ENCODE peak calls at places on chromosomes 3 and 15, in eight cellular contexts. M, D, U, H, V, E, X and Q are unnamed samples.
A peak's percentile ranks its signal among the peaks of the same experiment; 100 is the strongest.

GRCh38 chr3:36451816-36452215 is 71.5 kb downstream of the STAC start:
- DNase-seq in M (no peak), V (no peak), D (no peak), X (no peak), H (no peak), E (no peak), U (no peak), Q (no peak)

GRCh38 chr3:194632211-194632982 is 822 bp downstream of the TMEM44 start:
- DNase-seq in H (no peak), V (no peak), M (peak; percentile 59), U (peak; percentile 57), X (peak; percentile 59), E (no peak), D (peak; percentile 41), Q (no peak)

GRCh38 chr15:90401499-90401898 is 13.5 kb downstream of the IQGAP1 start:
- DNase-seq in U (no peak), H (no peak), V (no peak), X (no peak), M (no peak), E (no peak), D (no peak), Q (no peak)

GRCh38 chr3:171802601-171802956 is 7.7 kb downstream of the PLD1 start:
- DNase-seq in X (no peak), U (no peak), H (no peak), E (no peak), M (no peak), D (no peak), V (no peak), Q (no peak)

GRCh38 chr3:53798144-53798543 is 48.1 kb downstream of the CHDH start:
- DNase-seq in U (no peak), M (no peak), X (no peak), H (no peak), V (no peak), D (no peak), E (no peak), Q (no peak)

GRCh38 chr3:40337136-40338108 is 27.9 kb downstream of the EIF1B start:
- DNase-seq in E (no peak), D (peak; percentile 15), X (no peak), U (no peak), V (no peak), M (no peak), H (no peak), Q (no peak)

GRCh38 chr3:64235605-64236004 is 10.3 kb upstream of the PRICKLE2 start:
- DNase-seq in U (no peak), H (no peak), D (no peak), V (no peak), X (no peak), E (no peak), M (no peak), Q (no peak)

GRCh38 chr3:189229421-189229820 is 57.6 kb downstream of the TPRG1 start:
- DNase-seq in E (peak; percentile 4), H (no peak), U (no peak), D (no peak), X (no peak), M (no peak), V (no peak), Q (no peak)

GRCh38 chr3:178950676-178951075 is 120.9 kb downstream of the ZMAT3 start:
- DNase-seq in D (peak; percentile 51), U (no peak), M (no peak), H (no peak), X (peak; percentile 27), V (no peak), E (no peak), Q (no peak)

GRCh38 chr3:127027061-127027735 is 44.3 kb downstream of the PLXNA1 start:
- DNase-seq in U (no peak), D (no peak), E (no peak), X (no peak), V (no peak), M (no peak), H (no peak), Q (no peak)

GRCh38 chr3:20141841-20142240 is 44.2 kb downstream of the SGO1 start:
- DNase-seq in H (no peak), M (peak; percentile 75), E (no peak), X (peak; percentile 36), D (no peak), U (peak; percentile 65), V (peak; percentile 17), Q (peak; percentile 5)

GRCh38 chr3:30581982-30582381 is 24.4 kb upstream of the TGFBR2 start:
- DNase-seq in E (no peak), D (no peak), H (no peak), V (no peak), X (no peak), M (no peak), U (no peak), Q (no peak)

GRCh38 chr3:23004971-23005370 is 198.2 kb upstream of the UBE2E2 start:
- DNase-seq in E (peak; percentile 61), D (peak; percentile 61), U (peak; percentile 68), X (peak; percentile 84), H (no peak), M (no peak), V (no peak), Q (no peak)

GRCh38 chr3:8233938-8234337 is 267.7 kb upstream of the LMCD1 start:
- DNase-seq in V (no peak), H (no peak), D (no peak), M (no peak), X (no peak), U (no peak), E (no peak), Q (no peak)

GRCh38 chr3:149115114-149115513 is 14.3 kb upstream of the HPS3 start:
- DNase-seq in X (no peak), U (no peak), H (no peak), M (no peak), V (no peak), D (no peak), E (no peak), Q (no peak)

GRCh38 chr3:174023445-174023844 is 625.9 kb downstream of the NLGN1 start:
- DNase-seq in U (no peak), H (no peak), X (no peak), M (no peak), E (no peak), V (no peak), D (no peak), Q (no peak)

GRCh38 chr3:81437683-81438082 is 323.8 kb downstream of the GBE1 start:
- DNase-seq in U (no peak), M (no peak), E (no peak), D (no peak), H (no peak), V (no peak), X (no peak), Q (no peak)

DNA sequence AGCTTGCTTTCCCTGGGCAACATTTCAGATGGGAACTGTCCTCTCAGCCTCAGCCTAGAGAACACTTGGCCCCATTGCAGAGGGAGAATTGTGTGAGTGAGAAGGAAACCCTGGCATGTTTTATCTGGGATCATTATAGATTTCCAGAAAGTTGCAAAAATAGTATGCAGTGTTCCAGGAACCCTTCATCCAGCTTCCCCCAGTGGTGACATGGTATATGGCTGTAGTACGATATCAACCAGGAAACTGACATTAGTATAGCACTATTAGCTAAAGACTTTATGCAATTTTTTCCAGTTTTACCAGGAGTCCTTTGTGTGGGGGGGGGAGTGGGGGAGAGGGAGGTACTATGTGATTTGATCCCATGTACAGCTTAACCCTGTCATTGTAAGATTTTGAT is 166.2 kb upstream of the KBTBD8 start:
- DNase-seq in X (no peak), H (no peak), M (no peak), D (no peak), V (no peak), E (no peak), U (no peak), Q (no peak)
- TF ChIP-seq CTCF in X (no peak), H (peak; percentile 32), M (no peak), D (no peak), V (no peak), E (no peak), U (no peak), Q (no peak)

GRCh38 chr3:28912120-28912885 is 368.6 kb upstream of the RBMS3 start:
- DNase-seq in H (no peak), M (no peak), V (no peak), D (no peak), X (peak; percentile 28), E (no peak), U (peak; percentile 22), Q (no peak)

GRCh38 chr3:28916713-28917499 is 364.0 kb upstream of the RBMS3 start:
- DNase-seq in U (peak; percentile 90), V (peak; percentile 19), M (peak; percentile 65), E (peak; percentile 20), X (peak; percentile 89), H (no peak), D (peak; percentile 8), Q (peak; percentile 12)

GRCh38 chr3:28917895-28918294 is 363.0 kb upstream of the RBMS3 start:
- DNase-seq in U (no peak), H (no peak), V (no peak), E (no peak), M (no peak), X (no peak), D (no peak), Q (no peak)

GRCh38 chr3:28915711-28916481 is 365.0 kb upstream of the RBMS3 start:
- DNase-seq in V (peak; percentile 29), H (peak; percentile 26), U (peak; percentile 80), X (peak; percentile 82), M (no peak), E (peak; percentile 59), D (peak; percentile 17), Q (no peak)
- TF ChIP-seq CTCF in V (no peak), H (peak; percentile 50), U (no peak), X (peak; percentile 18), M (no peak), E (peak; percentile 16), D (no peak), Q (peak; percentile 30)

DNA sequence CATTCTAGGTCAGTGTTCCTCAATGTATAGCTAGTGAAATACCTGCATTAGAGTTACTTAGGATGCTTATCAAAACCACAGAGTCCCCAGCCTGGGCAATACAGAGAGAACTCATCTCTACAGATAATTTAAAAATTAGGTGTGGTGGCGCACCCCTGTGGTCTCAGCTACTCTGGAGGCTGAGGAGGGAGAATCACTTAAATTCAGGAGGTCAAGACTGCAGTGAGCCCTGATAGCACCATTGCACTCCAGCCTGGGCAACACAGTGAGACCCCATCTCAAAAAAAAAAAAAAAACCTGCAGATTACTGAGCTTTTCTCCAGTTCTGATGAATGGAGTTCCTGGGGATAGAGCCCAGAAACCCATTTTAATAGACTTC is 10.1 kb upstream of the MINDY2 start:
- DNase-seq in V (no peak), M (no peak), D (no peak), X (no peak), U (no peak), E (no peak), H (no peak), Q (no peak)
- TF ChIP-seq CTCF in V (no peak), M (no peak), D (no peak), X (no peak), U (no peak), E (no peak), H (no peak), Q (no peak)

DNA sequence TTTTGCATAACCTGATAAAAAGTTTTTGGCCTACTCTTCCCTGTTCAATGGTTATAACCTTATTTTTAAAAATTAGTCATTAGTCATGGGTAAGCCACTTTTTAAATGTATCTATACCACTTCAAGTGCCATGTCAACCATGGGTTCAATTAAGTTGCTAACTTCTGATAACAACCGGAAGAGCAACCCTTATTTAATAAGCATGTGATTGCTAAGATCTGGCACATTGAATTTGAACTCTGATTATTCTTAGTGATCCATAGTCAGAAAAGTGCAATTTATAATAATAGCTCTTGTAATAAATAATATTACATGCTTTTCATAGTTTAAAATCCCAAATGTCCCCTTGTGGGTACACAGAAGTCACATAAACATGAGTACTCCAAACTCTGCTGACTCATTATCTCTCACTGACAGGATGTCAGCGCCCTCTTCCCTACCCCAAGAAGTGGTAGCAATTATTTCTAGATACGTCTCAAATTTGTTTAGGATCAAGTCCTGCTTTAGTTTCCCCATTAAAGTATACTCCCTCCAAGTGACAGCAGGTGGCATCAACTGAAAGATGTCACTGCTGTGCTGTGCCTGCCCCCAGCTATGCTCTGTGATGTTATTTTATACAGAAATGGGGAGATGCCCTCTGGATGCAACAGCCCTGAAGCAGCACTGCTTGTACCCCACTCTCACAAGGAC is 18.6 kb downstream of the SAMD7 start:
- DNase-seq in U (no peak), E (no peak), D (no peak), X (no peak), M (no peak), V (no peak), H (peak; percentile 12), Q (no peak)
- TF ChIP-seq CTCF in U (no peak), E (no peak), D (no peak), X (no peak), M (no peak), V (no peak), H (no peak), Q (no peak)